ENCODE peak calls at places on chromosomes 16 and 17, in nine cellular contexts. M is 8988T; C is stimulated activated CD4-positive, alpha-beta T cell treated with anti-CD3 and anti-CD28 coated beads, Interleukin-4, amount 100 ng/mL, for 24 hours; L is AG10803; G is BE2C; N is stimulated activated CD8-positive, alpha-beta memory T cell treated with anti-CD3 and anti-CD28 coated beads, Interleukin-4, amount 100 ng/mL, for 1 hour; H is T1000; S is nucleus accumbens; Z is M059J. O is an unnamed sample.

GRCh38 chr16:28179354-28179753 is 32.4 kb downstream of the XPO6 start:
- DNase-seq in M (no peak), C (no peak), L (no peak), G (no peak), N (no peak), H (no peak), S (no peak), Z (peak; percentile 61), O (no peak)

GRCh38 chr16:69323428-69323827 is 7.0 kb downstream of the PDF start:
- DNase-seq in M (no peak), C (no peak), L (no peak), G (no peak), N (no peak), H (no peak), S (no peak), Z (no peak), O (no peak)

GRCh38 chr17:49438885-49439284 is 24.2 kb upstream of the PHB1 start:
- DNase-seq in M (peak; percentile 7), C (no peak), L (no peak), G (no peak), N (no peak), H (no peak), S (no peak), Z (no peak), O (no peak)

GRCh38 chr17:77433385-77434135 is 292.8 kb downstream of the SEC14L1 start:
- DNase-seq in M (no peak), C (peak; percentile 64), L (peak; percentile 69), G (peak; percentile 69), N (no peak), H (no peak), S (no peak), Z (no peak), O (no peak)

GRCh38 chr16:76335187-76335974 is 58.2 kb downstream of the CNTNAP4 start:
- DNase-seq in M (no peak), C (no peak), L (no peak), G (no peak), N (no peak), H (no peak), S (no peak), Z (no peak), O (no peak)

GRCh38 chr16:24075929-24076716 is 180.0 kb upstream of the CACNG3 start:
- DNase-seq in M (no peak), C (peak; percentile 21), L (no peak), G (no peak), N (no peak), H (no peak), S (no peak), Z (peak; percentile 60), O (peak; percentile 8)

GRCh38 chr17:39603304-39604016 is 4.3 kb downstream of the NEUROD2 start:
- DNase-seq in M (no peak), C (no peak), L (no peak), G (no peak), N (no peak), H (no peak), S (no peak), Z (no peak), O (no peak)

GRCh38 chr16:48318630-48319029 is 66.6 kb downstream of the SIAH1 start:
- DNase-seq in M (no peak), C (peak; percentile 4), L (peak; percentile 69), G (no peak), N (no peak), H (no peak), S (no peak), Z (peak; percentile 56), O (peak; percentile 7)

GRCh38 chr17:17493249-17493985 is 2.8 kb downstream of the RASD1 start:
- DNase-seq in M (no peak), C (no peak), L (no peak), G (no peak), N (no peak), H (no peak), S (no peak), Z (peak; percentile 14), O (no peak)

GRCh38 chr16:85349413-85350145 is 237.3 kb upstream of the CIBAR2 start:
- DNase-seq in M (no peak), C (no peak), L (no peak), G (peak; percentile 89), N (no peak), H (no peak), S (no peak), Z (no peak), O (no peak)

GRCh38 chr16:30700491-30700890 is 1.5 kb downstream of the SRCAP start:
- DNase-seq in M (no peak), C (no peak), L (no peak), G (peak; percentile 28), N (no peak), H (no peak), S (no peak), Z (no peak), O (no peak)

GRCh38 chr16:89922477-89922883 is 662 bp upstream of the TUBB3 start:
- DNase-seq in M (peak; percentile 90), C (peak; percentile 39), L (peak; percentile 90), G (peak; percentile 95), N (no peak), H (peak; percentile 71), S (peak; percentile 53), Z (peak; percentile 97), O (peak; percentile 20)

GRCh38 chr16:86048221-86048620 is 149.3 kb downstream of the IRF8 start:
- DNase-seq in M (no peak), C (no peak), L (no peak), G (peak; percentile 39), N (no peak), H (no peak), S (no peak), Z (no peak), O (no peak)

GRCh38 chr17:71987634-71988033 is 133.2 kb upstream of the SOX9 start:
- DNase-seq in M (no peak), C (no peak), L (no peak), G (no peak), N (no peak), H (no peak), S (no peak), Z (peak; percentile 68), O (no peak)

GRCh38 chr17:82092094-82092586 is 5.9 kb downstream of the FASN start:
- DNase-seq in M (no peak), C (no peak), L (no peak), G (no peak), N (no peak), H (no peak), S (no peak), Z (no peak), O (no peak)

GRCh38 chr17:8221663-8222379 is 11.4 kb upstream of the AURKB start:
- DNase-seq in M (no peak), C (peak; percentile 93), L (peak; percentile 88), G (peak; percentile 71), N (peak; percentile 84), H (peak; percentile 87), S (peak; percentile 73), Z (peak; percentile 87), O (peak; percentile 87)

GRCh38 chr17:29124931-29125270 is 55.3 kb downstream of the MYO18A start:
- DNase-seq in M (no peak), C (no peak), L (no peak), G (no peak), N (no peak), H (no peak), S (no peak), Z (peak; percentile 92), O (no peak)

GRCh38 chr16:9976641-9977040 is 205.6 kb downstream of the GRIN2A start:
- DNase-seq in M (no peak), C (no peak), L (no peak), G (no peak), N (no peak), H (no peak), S (peak; percentile 47), Z (no peak), O (no peak)

GRCh38 chr16:78227855-78228254 is 128.4 kb downstream of the WWOX start:
- DNase-seq in M (peak; percentile 24), C (no peak), L (no peak), G (no peak), N (no peak), H (no peak), S (no peak), Z (no peak), O (no peak)

GRCh38 chr16:57190136-57190535 is 4.0 kb downstream of the RSPRY1 start:
- DNase-seq in M (no peak), C (no peak), L (no peak), G (no peak), N (no peak), H (no peak), S (no peak), Z (no peak), O (no peak)

GRCh38 chr17:37490022-37490587 is 414 bp downstream of the DUSP14 start:
- DNase-seq in M (no peak), C (peak; percentile 72), L (peak; percentile 56), G (peak; percentile 86), N (peak; percentile 50), H (peak; percentile 30), S (peak; percentile 46), Z (peak; percentile 76), O (peak; percentile 71)

GRCh38 chr17:48724241-48725004 is 1.4 kb downstream of the PRAC2 start:
- DNase-seq in M (peak; percentile 44), C (peak; percentile 78), L (peak; percentile 72), G (peak; percentile 89), N (peak; percentile 63), H (no peak), S (peak; percentile 2), Z (peak; percentile 73), O (peak; percentile 59)

GRCh38 chr16:46746821-46747776 is 1.0 kb downstream of the MYLK3 start:
- DNase-seq in M (no peak), C (no peak), L (no peak), G (peak; percentile 58), N (no peak), H (no peak), S (no peak), Z (no peak), O (no peak)

GRCh38 chr16:75193265-75193650 is 13.7 kb downstream of the CTRB2 start:
- DNase-seq in M (no peak), C (no peak), L (no peak), G (no peak), N (no peak), H (no peak), S (no peak), Z (no peak), O (no peak)

GRCh38 chr17:72988451-72988850 is 104.0 kb downstream of the SLC39A11 start:
- DNase-seq in M (no peak), C (no peak), L (no peak), G (no peak), N (no peak), H (no peak), S (no peak), Z (no peak), O (no peak)

GRCh38 chr16:47664653-47665325 is 203.7 kb downstream of the PHKB start:
- DNase-seq in M (no peak), C (no peak), L (no peak), G (no peak), N (no peak), H (no peak), S (no peak), Z (no peak), O (no peak)

GRCh38 chr16:24013733-24014645 is 178.2 kb downstream of the PRKCB start:
- DNase-seq in M (no peak), C (peak; percentile 70), L (no peak), G (peak; percentile 11), N (peak; percentile 27), H (no peak), S (no peak), Z (no peak), O (peak; percentile 55)

GRCh38 chr17:36149296-36149820 is 27.1 kb downstream of the TBC1D3B start:
- DNase-seq in M (no peak), C (no peak), L (peak; percentile 79), G (no peak), N (no peak), H (peak; percentile 11), S (peak; percentile 13), Z (peak; percentile 56), O (no peak)

GRCh38 chr17:31427684-31428083 is 36.2 kb downstream of the RAB11FIP4 start:
- DNase-seq in M (no peak), C (no peak), L (no peak), G (no peak), N (no peak), H (no peak), S (no peak), Z (no peak), O (no peak)

GRCh38 chr17:50144845-50145531 is 5.5 kb downstream of the PPP1R9B start:
- DNase-seq in M (no peak), C (no peak), L (no peak), G (no peak), N (no peak), H (peak; percentile 23), S (no peak), Z (peak; percentile 23), O (peak; percentile 42)

GRCh38 chr16:28473714-28474265 is 1.7 kb upstream of the NPIPB7 start:
- DNase-seq in M (no peak), C (no peak), L (no peak), G (no peak), N (no peak), H (no peak), S (no peak), Z (no peak), O (no peak)

O was measured in T-helper 2 cell treated with Interferon-gamma antibody and Interleukin-4, amounts not matched to agents 5 μg/mL and 100 μg/mL, for 36 hours.